ENCODE peak calls at places on chromosomes 1 and 21, in seven cellular contexts. G is uterus; N is IMR-90; U is fibroblast of pulmonary artery; K is stimulated activated CD8-positive, alpha-beta memory T cell treated with anti-CD3 and anti-CD28 coated beads, Interleukin-7, amount 100 ng/mL, for 24 hours; V is astrocyte of the hippocampus; L is Panc1. S is an unnamed sample.

GRCh38 chr21:34770581-34770980 is 101.8 kb downstream of the CLIC6 start:
- DNase-seq in L (no peak), U (no peak), N (no peak), K (no peak), G (no peak), V (peak; percentile 83), S (no peak)

GRCh38 chr1:93672069-93672468 is 9.6 kb downstream of the BCAR3 start:
- DNase-seq in V (peak; percentile 86), K (no peak), U (peak; percentile 96), L (no peak), N (peak; percentile 93), G (peak; percentile 81), S (peak; percentile 92)

GRCh38 chr1:228089520-228090380 is 7.2 kb downstream of the ARF1 start:
- DNase-seq in V (no peak), G (no peak), L (no peak), N (no peak), U (no peak), K (no peak), S (no peak)

GRCh38 chr1:107531065-107531908 is 390.4 kb downstream of the NTNG1 start:
- DNase-seq in G (no peak), U (no peak), N (no peak), L (no peak), V (no peak), K (no peak), S (no peak)

GRCh38 chr1:52595061-52595460 is 7.1 kb upstream of the GPX7 start:
- DNase-seq in G (no peak), K (no peak), U (no peak), V (no peak), N (no peak), L (no peak), S (no peak)

GRCh38 chr1:112706505-112707216 is at the start of gene RHOC:
- DNase-seq in V (peak; percentile 89), N (peak; percentile 56), L (no peak), G (peak; percentile 68), K (no peak), U (peak; percentile 42), S (peak; percentile 32)

GRCh38 chr1:183609313-183609712 is 19.1 kb upstream of the NCF2 start:
- DNase-seq in N (peak; percentile 81), V (peak; percentile 32), K (no peak), L (no peak), G (peak; percentile 65), U (peak; percentile 72), S (peak; percentile 62)

GRCh38 chr1:54995835-54996234 is 2.9 kb upstream of the BSND start:
- DNase-seq in G (no peak), U (no peak), K (no peak), V (no peak), N (no peak), L (no peak), S (no peak)

GRCh38 chr21:16536661-16537359 is 807.0 kb downstream of the USP25 start:
- DNase-seq in V (peak; percentile 51), K (no peak), U (peak; percentile 68), G (no peak), L (no peak), N (peak; percentile 6), S (no peak)

GRCh38 chr1:36457691-36458090 is 6.5 kb downstream of the MRPS15 start:
- DNase-seq in K (no peak), V (no peak), L (no peak), G (no peak), U (no peak), N (no peak), S (peak; percentile 60)

GRCh38 chr1:187622545-187622944 is 793.8 kb downstream of the PLA2G4A start:
- DNase-seq in K (no peak), L (no peak), V (no peak), N (no peak), G (no peak), U (no peak), S (no peak)

GRCh38 chr1:60984066-60984799 is 98.1 kb upstream of the NFIA start:
- DNase-seq in K (no peak), N (peak; percentile 8), L (no peak), G (peak; percentile 72), V (no peak), U (peak; percentile 39), S (no peak)

GRCh38 chr1:63524166-63524565 is 841 bp downstream of the EFCAB7 start:
- DNase-seq in G (no peak), K (no peak), N (no peak), U (no peak), V (no peak), L (no peak), S (no peak)

GRCh38 chr1:180778782-180779398 is 133.8 kb upstream of the KIAA1614 start:
- DNase-seq in G (no peak), U (peak; percentile 2), L (no peak), V (peak; percentile 13), K (no peak), N (no peak), S (no peak)

GRCh38 chr1:58983633-58984301 is 199.9 kb upstream of the JUN start:
- DNase-seq in U (no peak), V (no peak), G (no peak), K (no peak), N (no peak), L (no peak), S (no peak)

GRCh38 chr1:212328248-212328647 is 43.0 kb downstream of the PPP2R5A start:
- DNase-seq in G (no peak), U (peak; percentile 41), V (no peak), L (no peak), N (peak; percentile 45), K (no peak), S (no peak)

GRCh38 chr1:221347706-221348105 is 394.2 kb downstream of the DUSP10 start:
- DNase-seq in V (no peak), G (no peak), N (no peak), K (no peak), U (no peak), L (no peak), S (peak; percentile 3)

GRCh38 chr1:25145775-25146381 is 86.4 kb downstream of the SYF2 start:
- DNase-seq in U (no peak), G (no peak), L (no peak), V (no peak), K (no peak), N (no peak), S (no peak)

GRCh38 chr1:154609398-154610380 is 1.7 kb upstream of the ADAR start:
- DNase-seq in G (no peak), L (no peak), V (peak; percentile 49), K (peak; percentile 11), N (peak; percentile 36), U (peak; percentile 11), S (peak; percentile 27)

GRCh38 chr1:155128755-155129473 is 1.2 kb downstream of the EFNA1 start:
- DNase-seq in V (peak; percentile 26), N (no peak), K (no peak), L (no peak), G (peak; percentile 52), U (peak; percentile 28), S (no peak)

GRCh38 chr1:10635385-10635896 is 160.7 kb downstream of the PEX14 start:
- DNase-seq in K (no peak), U (no peak), V (peak; percentile 60), L (no peak), N (peak; percentile 24), G (peak; percentile 58), S (peak; percentile 80)

GRCh38 chr21:31894441-31894840 is 21.6 kb downstream of the HUNK start:
- DNase-seq in U (no peak), G (no peak), N (no peak), V (no peak), L (no peak), K (no peak), S (no peak)

GRCh38 chr1:118825619-118826018 is 162.5 kb downstream of the TBX15 start:
- DNase-seq in L (no peak), K (no peak), V (no peak), N (no peak), U (no peak), G (no peak), S (no peak)

GRCh38 chr1:167711797-167712196 is 10.0 kb upstream of the MPZL1 start:
- DNase-seq in L (no peak), N (no peak), V (no peak), U (no peak), G (no peak), K (no peak), S (no peak)

GRCh38 chr1:19333587-19334354 is 21.6 kb downstream of the SLC66A1 start:
- DNase-seq in K (no peak), G (no peak), L (no peak), U (no peak), N (no peak), V (no peak), S (no peak)

GRCh38 chr1:1345860-1346500 is 3.2 kb downstream of the DVL1 start:
- DNase-seq in L (no peak), K (no peak), G (no peak), U (no peak), V (no peak), N (no peak), S (no peak)

GRCh38 chr1:235358899-235359298 is 8.3 kb upstream of the TBCE start:
- DNase-seq in N (no peak), K (no peak), V (no peak), U (no peak), G (no peak), L (no peak), S (no peak)

GRCh38 chr1:88697503-88697902 is 13.4 kb downstream of the PKN2 start:
- DNase-seq in K (no peak), N (peak; percentile 36), V (peak; percentile 58), U (peak; percentile 32), G (no peak), L (no peak), S (peak; percentile 48)

GRCh38 chr1:151368745-151369610 is 3.5 kb downstream of the SELENBP1 start:
- DNase-seq in K (no peak), N (no peak), U (no peak), L (no peak), V (no peak), G (no peak), S (no peak)

GRCh38 chr1:101139130-101139529 is 97.7 kb upstream of the S1PR1 start:
- DNase-seq in K (no peak), N (no peak), L (no peak), V (no peak), U (no peak), G (no peak), S (no peak)

GRCh38 chr1:36583980-36584805 is 101.5 kb upstream of the CSF3R start:
- DNase-seq in K (no peak), V (no peak), L (no peak), U (no peak), N (no peak), G (no peak), S (no peak)

GRCh38 chr1:159561513-159561912 is 25.7 kb upstream of the OR10J5 start:
- DNase-seq in U (no peak), L (no peak), G (no peak), K (no peak), N (no peak), V (no peak), S (no peak)

S was measured in amniotic epithelial cell.